ENCODE peak calls at places on chromosomes 7 and 10, in five cellular contexts. E is hippocampal formation, K is fibroblast of the aortic adventitia, A is ELF-1, F is left cardiac atrium. M is an unnamed sample.

GRCh38 chr10:95290446-95290800 is 380 bp downstream of the PDLIM1 start:
- DNase-seq in E (no peak), K (no peak), A (no peak), F (no peak), M (no peak)

GRCh38 chr10:89785095-89785494 is 83.7 kb downstream of the KIF20B start:
- DNase-seq in E (no peak), K (no peak), A (peak), F (no peak), M (no peak)

GRCh38 chr7:925601-926000 is 28.9 kb downstream of the ADAP1 start:
- DNase-seq in E (no peak), K (no peak), A (no peak), F (peak), M (no peak)

GRCh38 chr10:126921974-126922525 is 16.8 kb downstream of the DOCK1 start:
- DNase-seq in E (no peak), K (peak), A (no peak), F (no peak), M (no peak)

GRCh38 chr10:118754132-118754555 is 626 bp downstream of the CACUL1 start:
- DNase-seq in E (no peak), K (peak), A (peak), F (no peak), M (peak)

GRCh38 chr7:16223963-16224707 is 197.2 kb downstream of the CRPPA start:
- DNase-seq in E (no peak), K (no peak), A (no peak), F (no peak), M (no peak)

GRCh38 chr10:28445511-28445910 is 87.4 kb upstream of the WAC start:
- DNase-seq in E (no peak), K (no peak), A (no peak), F (no peak), M (no peak)

GRCh38 chr10:29253096-29254029 is 35.5 kb upstream of the LYZL1 start:
- DNase-seq in E (no peak), K (no peak), A (no peak), F (no peak), M (no peak)

GRCh38 chr7:12705878-12706277 is 18.4 kb downstream of the ARL4A start:
- DNase-seq in E (no peak), K (no peak), A (no peak), F (no peak), M (no peak)

GRCh38 chr7:37545619-37546356 is 97.1 kb upstream of the ELMO1 start:
- DNase-seq in E (no peak), K (no peak), A (no peak), F (no peak), M (no peak)

GRCh38 chr7:66558660-66559465 is 69.8 kb upstream of the KCTD7 start:
- DNase-seq in E (no peak), K (no peak), A (peak), F (no peak), M (peak)

GRCh38 chr7:70092314-70093303 is 494.3 kb downstream of the AUTS2 start:
- DNase-seq in E (no peak), K (peak), A (no peak), F (no peak), M (no peak)

GRCh38 chr10:52599586-52600200 is 172.9 kb downstream of the MBL2 start:
- DNase-seq in E (no peak), K (no peak), A (no peak), F (no peak), M (peak)

GRCh38 chr10:21458496-21458895 is 67.0 kb downstream of the SKIDA1 start:
- DNase-seq in E (no peak), K (peak), A (no peak), F (no peak), M (no peak)

GRCh38 chr10:132392811-132393694 is 3.9 kb upstream of the PWWP2B start:
- DNase-seq in E (no peak), K (no peak), A (no peak), F (peak), M (no peak)

GRCh38 chr10:83023647-83024046 is 1115.7 kb upstream of the GHITM start:
- DNase-seq in E (no peak), K (no peak), A (no peak), F (no peak), M (no peak)

GRCh38 chr10:45373003-45373782 is 823 bp upstream of the ALOX5 start:
- DNase-seq in E (no peak), K (no peak), A (peak), F (no peak), M (peak)

GRCh38 chr10:60962946-60963345 is 19.0 kb upstream of the RHOBTB1 start:
- DNase-seq in E (no peak), K (no peak), A (no peak), F (no peak), M (no peak)

GRCh38 chr7:26574476-26574875 is 282.8 kb downstream of the SNX10 start:
- DNase-seq in E (no peak), K (no peak), A (peak), F (no peak), M (no peak)

GRCh38 chr7:30475580-30475979 is 3.0 kb downstream of the NOD1 start:
- DNase-seq in E (no peak), K (peak), A (no peak), F (no peak), M (no peak)

GRCh38 chr10:43781480-43782361 is 133.0 kb upstream of the ZNF32 start:
- DNase-seq in E (no peak), K (peak), A (peak), F (no peak), M (no peak)

GRCh38 chr10:34029455-34029854 is 695.0 kb upstream of the NRP1 start:
- DNase-seq in E (no peak), K (no peak), A (no peak), F (no peak), M (no peak)

GRCh38 chr10:86670290-86670811 is 2.0 kb downstream of the LDB3 start:
- DNase-seq in E (no peak), K (no peak), A (no peak), F (no peak), M (no peak)

M was measured in G401.